ENCODE peak calls at places on chromosomes 3 and 15, in nine cellular contexts. Z, F, K, G, C, S, Y, J and V are unnamed samples.
A peak's percentile ranks its signal among the peaks of the same experiment; 100 is the strongest.

GRCh38 chr15:69215636-69216035 is 55.2 kb downstream of the GLCE start:
- DNase-seq in J (no peak), G (no peak), Y (no peak), S (no peak), K (no peak), Z (no peak), F (no peak), C (no peak), V (no peak)

GRCh38 chr3:181623924-181624694 is 87.6 kb upstream of the SOX2 start:
- DNase-seq in G (peak; percentile 81), Y (no peak), J (no peak), K (no peak), S (no peak), Z (no peak), C (no peak), F (no peak), V (no peak)

GRCh38 chr15:92747047-92747446 is 91.5 kb upstream of the FAM174B start:
- DNase-seq in F (no peak), K (no peak), C (no peak), Z (no peak), G (no peak), Y (no peak), S (peak; percentile 50), J (no peak), V (no peak)

GRCh38 chr15:99409097-99409473 is 156.7 kb upstream of the MEF2A start:
- DNase-seq in J (peak; percentile 51), Z (no peak), F (peak; percentile 20), G (peak; percentile 86), C (peak; percentile 78), K (peak; percentile 68), Y (no peak), S (peak; percentile 85), V (no peak)

GRCh38 chr3:194871143-194871863 is 185.6 kb downstream of the FAM43A start:
- DNase-seq in G (peak; percentile 93), Z (no peak), K (peak; percentile 75), J (no peak), C (peak; percentile 65), Y (no peak), F (no peak), S (peak; percentile 76), V (no peak)

GRCh38 chr15:45157056-45157455 is 27.3 kb downstream of the DUOX1 start:
- DNase-seq in F (no peak), Z (no peak), G (peak; percentile 88), K (peak; percentile 43), S (no peak), Y (no peak), J (no peak), C (no peak), V (no peak)

GRCh38 chr15:29652595-29652994 is 169.7 kb downstream of the TJP1 start:
- DNase-seq in F (no peak), Z (no peak), G (no peak), K (no peak), J (no peak), C (no peak), Y (no peak), S (no peak), V (no peak)

GRCh38 chr3:185939721-185940120 is 1.9 kb upstream of the TRA2B start:
- DNase-seq in G (peak; percentile 40), F (no peak), Z (no peak), Y (no peak), K (no peak), S (no peak), C (no peak), J (no peak), V (no peak)

GRCh38 chr3:96428097-96428496 is 386.3 kb upstream of the EPHA6 start:
- DNase-seq in C (no peak), G (no peak), J (no peak), Z (no peak), K (no peak), F (no peak), Y (no peak), S (no peak), V (no peak)

GRCh38 chr3:10004506-10004905 is 17.9 kb upstream of the EMC3 start:
- DNase-seq in K (no peak), S (no peak), C (no peak), G (no peak), Y (no peak), J (no peak), F (no peak), Z (no peak), V (no peak)

GRCh38 chr15:55186331-55186730 is 10.4 kb downstream of the RSL24D1 start:
- DNase-seq in S (no peak), G (no peak), F (no peak), K (no peak), C (no peak), Y (no peak), J (no peak), Z (no peak), V (no peak)

GRCh38 chr3:17307482-17307881 is 422.7 kb downstream of the PLCL2 start:
- DNase-seq in Z (no peak), S (no peak), K (no peak), C (no peak), G (peak; percentile 22), J (no peak), Y (no peak), F (no peak), V (no peak)

GRCh38 chr15:40930430-40931299 is 1.5 kb downstream of the DLL4 start:
- DNase-seq in Y (no peak), J (peak; percentile 55), C (no peak), F (peak; percentile 20), G (peak; percentile 55), Z (peak; percentile 70), K (no peak), S (peak; percentile 93), V (no peak)

GRCh38 chr15:43268111-43269105 is 1.7 kb upstream of the TGM5 start:
- DNase-seq in G (peak; percentile 19), Z (no peak), S (peak; percentile 82), J (no peak), F (no peak), Y (no peak), C (no peak), K (no peak), V (no peak)

GRCh38 chr3:46871222-46871621 is 6.3 kb upstream of the PTH1R start:
- DNase-seq in Z (no peak), J (no peak), Y (no peak), S (no peak), K (no peak), F (no peak), C (no peak), G (no peak), V (no peak)

GRCh38 chr3:14775011-14775410 is 43.8 kb upstream of the FGD5 start:
- DNase-seq in C (peak; percentile 29), J (no peak), K (no peak), F (no peak), G (no peak), S (peak; percentile 22), Y (no peak), Z (peak; percentile 6), V (no peak)

GRCh38 chr3:170804095-170804494 is 65.9 kb downstream of the RPL22L1 start:
- DNase-seq in F (no peak), C (no peak), K (no peak), S (no peak), Z (no peak), J (no peak), G (no peak), Y (no peak), V (no peak)

GRCh38 chr3:64152100-64152499 is 73.2 kb downstream of the PRICKLE2 start:
- DNase-seq in C (no peak), Z (no peak), G (peak; percentile 90), Y (no peak), S (no peak), F (no peak), K (peak; percentile 64), J (no peak), V (no peak)

GRCh38 chr3:58236527-58237237 is 910 bp upstream of the ABHD6 start:
- DNase-seq in J (no peak), K (no peak), Y (no peak), G (no peak), S (peak; percentile 80), Z (no peak), F (no peak), C (no peak), V (no peak)

GRCh38 chr3:184448321-184449160 is 68.7 kb downstream of the CHRD start:
- DNase-seq in F (no peak), G (peak; percentile 97), Y (no peak), J (no peak), Z (no peak), S (no peak), K (no peak), C (peak; percentile 53), V (no peak)

GRCh38 chr15:59689626-59690236 is 611 bp upstream of the BNIP2 start:
- DNase-seq in J (peak; percentile 89), G (peak; percentile 84), F (peak; percentile 63), C (peak; percentile 85), S (peak; percentile 91), Y (peak; percentile 5), Z (peak; percentile 65), K (peak; percentile 70), V (peak; percentile 52)

GRCh38 chr3:55091381-55092225 is 163.7 kb upstream of the LRTM1 start:
- DNase-seq in G (peak; percentile 20), S (no peak), C (no peak), Z (no peak), Y (no peak), J (no peak), K (no peak), F (no peak), V (no peak)

GRCh38 chr3:68817243-68817642 is 115.1 kb downstream of the TAFA4 start:
- DNase-seq in K (no peak), J (no peak), S (no peak), G (no peak), C (no peak), Z (no peak), F (no peak), Y (no peak), V (no peak)

GRCh38 chr15:57580866-57581265 is 10.8 kb upstream of the MYZAP start:
- DNase-seq in G (no peak), C (no peak), Z (no peak), S (no peak), K (no peak), F (no peak), Y (no peak), J (no peak), V (no peak)

GRCh38 chr3:41574900-41575299 is 375.6 kb downstream of the CTNNB1 start:
- DNase-seq in K (no peak), G (no peak), F (no peak), Y (no peak), Z (no peak), J (no peak), S (no peak), C (no peak), V (no peak)

GRCh38 chr15:99956820-99957641 is 223.8 kb upstream of the LYSMD4 start:
- DNase-seq in Y (no peak), S (peak; percentile 26), K (no peak), G (no peak), J (no peak), C (no peak), F (no peak), Z (no peak), V (no peak)

GRCh38 chr3:54897028-54897711 is 30.7 kb downstream of the LRTM1 start:
- DNase-seq in J (no peak), G (no peak), Y (no peak), C (no peak), Z (no peak), F (no peak), S (no peak), K (peak; percentile 60), V (no peak)

GRCh38 chr15:38134252-38134651 is 118.4 kb upstream of the SPRED1 start:
- DNase-seq in G (no peak), Z (no peak), F (no peak), Y (no peak), J (no peak), K (no peak), C (no peak), S (no peak), V (no peak)